ENCODE peak calls at places on chromosomes 13 and 19, in six cellular contexts. S is AG04449; G is Kasumi-1; C is activated CD4-positive, alpha-beta T cell treated with anti-CD3 and anti-CD28 coated beads for 24 hours; N is activated CD8-positive, alpha-beta memory T cell treated with anti-CD3 and anti-CD28 coated beads for 48 hours; Y is Daoy. H is an unnamed sample.

GRCh38 chr19:30253581-30253996 is 118.6 kb upstream of the ZNF536 start:
- DNase-seq in S (no peak), C (no peak), Y (peak; percentile 92), N (no peak), G (no peak), H (no peak)

GRCh38 chr13:33283195-33283910 is 2.2 kb downstream of the STARD13 start:
- DNase-seq in G (no peak), C (no peak), Y (no peak), S (no peak), N (no peak), H (no peak)

GRCh38 chr19:41688687-41689086 is 617 bp upstream of the CEACAM7 start:
- DNase-seq in G (no peak), Y (no peak), S (no peak), C (no peak), N (no peak), H (no peak)

GRCh38 chr13:100214886-100215285 is 126.0 kb downstream of the PCCA start:
- DNase-seq in S (peak; percentile 84), Y (no peak), N (no peak), G (no peak), C (no peak), H (no peak)

GRCh38 chr13:109246001-109246400 is 540.4 kb downstream of the IRS2 start:
- DNase-seq in Y (no peak), S (no peak), C (no peak), G (no peak), N (no peak), H (no peak)

GRCh38 chr13:80278706-80279105 is 62.2 kb downstream of the SPRY2 start:
- DNase-seq in N (no peak), Y (no peak), G (no peak), S (no peak), C (no peak), H (no peak)

GRCh38 chr13:105328212-105328611 is 1207.2 kb downstream of the EFNB2 start:
- DNase-seq in G (no peak), Y (no peak), C (no peak), N (no peak), S (no peak), H (no peak)

GRCh38 chr13:33284016-33284415 is 1.5 kb downstream of the STARD13 start:
- DNase-seq in N (no peak), G (no peak), Y (no peak), C (no peak), S (no peak), H (no peak)

GRCh38 chr13:98721825-98722510 is 30.5 kb downstream of the SLC15A1 start:
- DNase-seq in Y (no peak), N (no peak), G (no peak), C (no peak), S (no peak), H (no peak)

GRCh38 chr19:18660051-18660910 is 23.2 kb upstream of the CRTC1 start:
- DNase-seq in N (no peak), G (no peak), S (no peak), Y (peak; percentile 79), C (no peak), H (no peak)

GRCh38 chr13:101514100-101514499 is 61.6 kb downstream of the ITGBL1 start:
- DNase-seq in G (no peak), N (no peak), Y (no peak), C (no peak), S (no peak), H (no peak)

GRCh38 chr13:97506511-97506910 is 72.5 kb downstream of the RAP2A start:
- DNase-seq in C (no peak), G (peak; percentile 9), N (no peak), S (no peak), Y (no peak), H (no peak)